ENCODE peak calls at places on chromosomes 13 and 19, in eight cellular contexts. R, S, M, X, Z, N, K and U are unnamed samples.
A peak's percentile ranks its signal among the peaks of the same experiment; 100 is the strongest.

GRCh38 chr13:107239213-107239612 is 671.3 kb upstream of the ARGLU1 start:
- DNase-seq in R (no peak), S (no peak), M (no peak), X (no peak), Z (no peak), N (no peak), K (no peak), U (no peak)

GRCh38 chr19:43518051-43518450 is 8.9 kb downstream of the ETHE1 start:
- DNase-seq in R (no peak), S (no peak), M (no peak), X (no peak), Z (no peak), N (peak; percentile 79), K (no peak), U (no peak)

GRCh38 chr19:8127311-8127710 is 22.1 kb downstream of the FBN3 start:
- DNase-seq in R (no peak), S (no peak), M (no peak), X (no peak), Z (no peak), N (peak; percentile 39), K (no peak), U (no peak)

GRCh38 chr13:73842621-73843020 is 291.6 kb downstream of the KLF12 start:
- DNase-seq in R (no peak), S (peak; percentile 35), M (no peak), X (no peak), Z (no peak), N (no peak), K (no peak), U (peak; percentile 21)

GRCh38 chr19:35592226-35592625 is 6.3 kb downstream of the PMIS2 start:
- DNase-seq in R (peak; percentile 80), S (peak; percentile 71), M (no peak), X (peak; percentile 71), Z (no peak), N (peak; percentile 66), K (no peak), U (peak; percentile 72)

GRCh38 chr13:74191036-74191809 is 57.0 kb upstream of the KLF12 start:
- DNase-seq in R (no peak), S (no peak), M (no peak), X (no peak), Z (no peak), N (no peak), K (no peak), U (peak; percentile 21)

GRCh38 chr13:22012676-22013075 is 341.8 kb downstream of the FGF9 start:
- DNase-seq in R (no peak), S (no peak), M (no peak), X (no peak), Z (no peak), N (no peak), K (no peak), U (no peak)

GRCh38 chr13:37027639-37028038 is 27.1 kb downstream of the EXOSC8 start:
- DNase-seq in R (no peak), S (no peak), M (no peak), X (no peak), Z (no peak), N (no peak), K (no peak), U (no peak)

GRCh38 chr13:105442941-105443340 is 1092.5 kb downstream of the EFNB2 start:
- DNase-seq in R (peak; percentile 34), S (peak; percentile 99), M (no peak), X (peak; percentile 96), Z (no peak), N (peak; percentile 82), K (peak; percentile 93), U (peak; percentile 99)

GRCh38 chr19:17086811-17087210 is 11.2 kb downstream of the MYO9B start:
- DNase-seq in R (no peak), S (no peak), M (no peak), X (no peak), Z (no peak), N (peak; percentile 56), K (no peak), U (peak; percentile 24)

GRCh38 chr13:95083758-95084157 is 217.5 kb downstream of the ABCC4 start:
- DNase-seq in R (no peak), S (peak; percentile 70), M (no peak), X (peak; percentile 56), Z (no peak), N (peak; percentile 66), K (peak; percentile 30), U (peak; percentile 57)

GRCh38 chr13:30877335-30877734 is 28.7 kb upstream of the MEDAG start:
- DNase-seq in R (no peak), S (peak; percentile 77), M (no peak), X (peak; percentile 64), Z (no peak), N (no peak), K (no peak), U (peak; percentile 90)

GRCh38 chr19:45152504-45153338 is 8.1 kb downstream of the NKPD1 start:
- DNase-seq in R (peak; percentile 54), S (peak; percentile 54), M (no peak), X (peak; percentile 72), Z (no peak), N (peak; percentile 90), K (no peak), U (peak; percentile 78)

GRCh38 chr13:96817336-96817941 is 176.8 kb downstream of the OXGR1 start:
- DNase-seq in R (no peak), S (peak; percentile 52), M (no peak), X (peak; percentile 31), Z (no peak), N (no peak), K (no peak), U (peak; percentile 64)

GRCh38 chr19:6276447-6276846 is 3.3 kb downstream of the MLLT1 start:
- DNase-seq in R (peak; percentile 59), S (peak; percentile 77), M (no peak), X (peak; percentile 88), Z (no peak), N (peak; percentile 95), K (no peak), U (peak; percentile 75)

GRCh38 chr19:18955042-18955441 is 14.0 kb upstream of the HOMER3 start:
- DNase-seq in R (no peak), S (no peak), M (no peak), X (no peak), Z (no peak), N (no peak), K (no peak), U (no peak)

GRCh38 chr19:1933245-1933644 is 7.7 kb upstream of the CSNK1G2 start:
- DNase-seq in R (no peak), S (no peak), M (no peak), X (no peak), Z (no peak), N (no peak), K (no peak), U (no peak)

GRCh38 chr19:39070888-39071287 is 13.3 kb upstream of the ACP7 start:
- DNase-seq in R (no peak), S (no peak), M (no peak), X (no peak), Z (no peak), N (peak; percentile 78), K (no peak), U (peak; percentile 49)

GRCh38 chr13:112069063-112069726 is 2.2 kb downstream of the SOX1 start:
- DNase-seq in R (no peak), S (no peak), M (no peak), X (no peak), Z (no peak), N (peak; percentile 87), K (no peak), U (no peak)
- TF ChIP-seq CTCF in R (no peak), S (no peak), M (no peak), X (no peak), Z (no peak), N (no peak), K (no peak), U (no peak)

GRCh38 chr19:34430738-34431625 is 2.8 kb downstream of the UBA2 start:
- DNase-seq in R (peak; percentile 11), S (peak; percentile 70), M (no peak), X (peak; percentile 68), Z (no peak), N (peak; percentile 95), K (peak; percentile 66), U (peak; percentile 77)
- TF ChIP-seq CTCF in R (no peak), S (peak; percentile 90), M (peak; percentile 69), X (peak; percentile 85), Z (peak; percentile 71), N (peak; percentile 71), K (peak; percentile 76), U (peak; percentile 82)

GRCh38 chr13:98783856-98784478 is 31.5 kb upstream of the SLC15A1 start:
- DNase-seq in R (no peak), S (no peak), M (no peak), X (no peak), Z (no peak), N (peak; percentile 58), K (no peak), U (no peak)

GRCh38 chr13:98782654-98783053 is 30.2 kb upstream of the SLC15A1 start:
- DNase-seq in R (no peak), S (peak; percentile 61), M (no peak), X (peak; percentile 67), Z (no peak), N (peak; percentile 82), K (no peak), U (peak; percentile 75)

GRCh38 chr13:98785968-98786367 is 33.5 kb upstream of the SLC15A1 start:
- DNase-seq in R (no peak), S (no peak), M (no peak), X (no peak), Z (no peak), N (peak; percentile 47), K (no peak), U (no peak)

GRCh38 chr13:98785405-98785804 is 32.9 kb upstream of the SLC15A1 start:
- DNase-seq in R (no peak), S (no peak), M (no peak), X (no peak), Z (no peak), N (no peak), K (no peak), U (no peak)

GRCh38 chr13:98784666-98785065 is 32.2 kb upstream of the SLC15A1 start:
- DNase-seq in R (no peak), S (no peak), M (no peak), X (no peak), Z (no peak), N (peak; percentile 62), K (no peak), U (no peak)
- TF ChIP-seq CTCF in R (no peak), S (no peak), M (no peak), X (no peak), Z (no peak), N (no peak), K (no peak), U (no peak)

GRCh38 chr13:51259359-51259645 is 37.1 kb downstream of the FAM124A start:
- DNase-seq in R (no peak), S (no peak), M (no peak), X (no peak), Z (no peak), N (no peak), K (no peak), U (no peak)

GRCh38 chr13:51258612-51259358 is 36.6 kb downstream of the FAM124A start:
- DNase-seq in R (peak; percentile 14), S (no peak), M (no peak), X (no peak), Z (peak; percentile 14), N (no peak), K (no peak), U (peak; percentile 29)

GRCh38 chr13:51261610-51262249 is 39.5 kb downstream of the FAM124A start:
- DNase-seq in R (no peak), S (no peak), M (no peak), X (no peak), Z (no peak), N (no peak), K (no peak), U (no peak)

GRCh38 chr13:51260154-51260553 is 38.0 kb downstream of the FAM124A start:
- DNase-seq in R (no peak), S (no peak), M (no peak), X (no peak), Z (no peak), N (no peak), K (no peak), U (no peak)

GRCh38 chr13:51262501-51263211 is 40.5 kb downstream of the FAM124A start:
- DNase-seq in R (no peak), S (no peak), M (no peak), X (no peak), Z (no peak), N (no peak), K (no peak), U (peak; percentile 58)
- TF ChIP-seq CTCF in R (no peak), S (no peak), M (no peak), X (peak; percentile 14), Z (no peak), N (peak; percentile 9), K (no peak), U (peak; percentile 39)